ENCODE peak calls at places on chromosome 7, in six cellular contexts. T is thyroid gland, Z is fibroblast of villous mesenchyme, H is psoas muscle, M is HL-60, U is MM.1S. G is an unnamed sample.

GRCh38 chr7:158116235-158116634 is 471.4 kb downstream of the PTPRN2 start:
- DNase-seq in T (no peak), Z (no peak), H (no peak), M (no peak), U (no peak), G (no peak)

GRCh38 chr7:21923663-21924062 is 22.0 kb downstream of the CDCA7L start:
- DNase-seq in T (peak), Z (no peak), H (no peak), M (no peak), U (no peak), G (no peak)

GRCh38 chr7:96388620-96389383 is 66.9 kb upstream of the SLC25A13 start:
- DNase-seq in T (no peak), Z (peak), H (no peak), M (no peak), U (no peak), G (no peak)

GRCh38 chr7:47036909-47037308 is 545.0 kb downstream of the TNS3 start:
- DNase-seq in T (no peak), Z (no peak), H (no peak), M (no peak), U (no peak), G (no peak)

GRCh38 chr7:114047889-114048288 is 129.1 kb upstream of the PPP1R3A start:
- DNase-seq in T (no peak), Z (peak), H (no peak), M (no peak), U (no peak), G (no peak)

GRCh38 chr7:27641576-27642230 is 21.0 kb downstream of the HIBADH start:
- DNase-seq in T (no peak), Z (peak), H (no peak), M (no peak), U (no peak), G (no peak)

GRCh38 chr7:116582164-116582732 is 57.4 kb downstream of the CAV1 start:
- DNase-seq in T (no peak), Z (peak), H (no peak), M (no peak), U (no peak), G (no peak)

GRCh38 chr7:38679419-38679818 is 48.2 kb upstream of the AMPH start:
- DNase-seq in T (no peak), Z (no peak), H (no peak), M (no peak), U (no peak), G (no peak)

GRCh38 chr7:79548616-79549206 is 95.2 kb upstream of the MAGI2 start:
- DNase-seq in T (no peak), Z (peak), H (no peak), M (peak), U (no peak), G (no peak)

GRCh38 chr7:106848851-106849442 is 16.1 kb upstream of the PIK3CG start:
- DNase-seq in T (no peak), Z (peak), H (no peak), M (no peak), U (no peak), G (no peak)

GRCh38 chr7:44772867-44773266 is 23.6 kb upstream of the PPIA start:
- DNase-seq in T (no peak), Z (no peak), H (no peak), M (no peak), U (no peak), G (no peak)

GRCh38 chr7:153835104-153835503 is 217.1 kb upstream of the DPP6 start:
- DNase-seq in T (no peak), Z (peak), H (no peak), M (no peak), U (peak), G (peak)

GRCh38 chr7:76261329-76261728 is 41.1 kb upstream of the HSPB1 start:
- DNase-seq in T (no peak), Z (no peak), H (no peak), M (no peak), U (no peak), G (no peak)

GRCh38 chr7:137953692-137954470 is 48.0 kb downstream of the CREB3L2 start:
- DNase-seq in T (no peak), Z (peak), H (no peak), M (no peak), U (no peak), G (no peak)

GRCh38 chr7:87414400-87415188 is 60.9 kb downstream of the ABCB4 start:
- DNase-seq in T (no peak), Z (peak), H (no peak), M (no peak), U (no peak), G (no peak)

GRCh38 chr7:55887786-55888185 is 530 bp downstream of the ZNF713 start:
- DNase-seq in T (peak), Z (no peak), H (no peak), M (no peak), U (no peak), G (no peak)

GRCh38 chr7:152556013-152556412 is 119.9 kb downstream of the XRCC2 start:
- DNase-seq in T (no peak), Z (no peak), H (no peak), M (no peak), U (no peak), G (no peak)

GRCh38 chr7:146000882-146001281 is 115.7 kb upstream of the CNTNAP2 start:
- DNase-seq in T (no peak), Z (no peak), H (no peak), M (no peak), U (no peak), G (no peak)

GRCh38 chr7:159008055-159008405 is 136.6 kb downstream of the VIPR2 start:
- DNase-seq in T (no peak), Z (no peak), H (no peak), M (no peak), U (no peak), G (no peak)

GRCh38 chr7:74026406-74027123 is 1.4 kb upstream of the ELN start:
- DNase-seq in T (peak), Z (peak), H (peak), M (peak), U (peak), G (peak)

GRCh38 chr7:96303105-96303685 is 18.7 kb downstream of the SLC25A13 start:
- DNase-seq in T (no peak), Z (peak), H (no peak), M (no peak), U (no peak), G (no peak)

GRCh38 chr7:191105-192034 is 1.0 kb upstream of the FAM20C start:
- DNase-seq in T (peak), Z (peak), H (peak), M (peak), U (no peak), G (peak)

GRCh38 chr7:148856035-148856881 is 27.8 kb downstream of the EZH2 start:
- DNase-seq in T (peak), Z (peak), H (no peak), M (no peak), U (peak), G (peak)

GRCh38 chr7:70736715-70737460 is 395.1 kb upstream of the GALNT17 start:
- DNase-seq in T (no peak), Z (peak), H (no peak), M (no peak), U (no peak), G (no peak)

GRCh38 chr7:92281031-92281430 is 35.3 kb downstream of the ANKIB1 start:
- DNase-seq in T (no peak), Z (no peak), H (no peak), M (no peak), U (no peak), G (no peak)

GRCh38 chr7:74405899-74406512 is 47.7 kb upstream of the GTF2IRD1 start:
- DNase-seq in T (no peak), Z (no peak), H (no peak), M (peak), U (no peak), G (no peak)

GRCh38 chr7:126157391-126157790 is 1095.3 kb downstream of the GRM8 start:
- DNase-seq in T (no peak), Z (no peak), H (no peak), M (no peak), U (no peak), G (no peak)

GRCh38 chr7:124720195-124720594 is 45.4 kb downstream of the GPR37 start:
- DNase-seq in T (no peak), Z (peak), H (no peak), M (no peak), U (no peak), G (no peak)

GRCh38 chr7:122675011-122675410 is 23.9 kb downstream of the RNF133 start:
- DNase-seq in T (no peak), Z (no peak), H (no peak), M (no peak), U (no peak), G (no peak)

GRCh38 chr7:74657692-74658170 is at the start of gene GTF2I:
- DNase-seq in T (no peak), Z (no peak), H (no peak), M (peak), U (no peak), G (no peak)

GRCh38 chr7:9945131-9945530 is 1028.5 kb upstream of the PHF14 start:
- DNase-seq in T (no peak), Z (no peak), H (no peak), M (no peak), U (no peak), G (no peak)

GRCh38 chr7:138097064-138097741 is 20.9 kb downstream of the AKR1D1 start:
- DNase-seq in T (peak), Z (peak), H (no peak), M (no peak), U (peak), G (peak)

GRCh38 chr7:136677456-136678365 is 190.7 kb upstream of the CHRM2 start:
- DNase-seq in T (no peak), Z (peak), H (no peak), M (no peak), U (peak), G (peak)
- H3K4me3 ChIP-seq in T (no peak), Z (no peak), H (no peak), M (no peak), U (no peak), G (no peak)

GRCh38 chr7:25069900-25070443 is 55.1 kb downstream of the CYCS start:
- DNase-seq in T (peak), Z (peak), H (peak), M (peak), U (peak), G (peak)
- H3K4me3 ChIP-seq in T (no peak), Z (peak), H (peak), M (no peak), U (no peak), G (no peak)

DNA sequence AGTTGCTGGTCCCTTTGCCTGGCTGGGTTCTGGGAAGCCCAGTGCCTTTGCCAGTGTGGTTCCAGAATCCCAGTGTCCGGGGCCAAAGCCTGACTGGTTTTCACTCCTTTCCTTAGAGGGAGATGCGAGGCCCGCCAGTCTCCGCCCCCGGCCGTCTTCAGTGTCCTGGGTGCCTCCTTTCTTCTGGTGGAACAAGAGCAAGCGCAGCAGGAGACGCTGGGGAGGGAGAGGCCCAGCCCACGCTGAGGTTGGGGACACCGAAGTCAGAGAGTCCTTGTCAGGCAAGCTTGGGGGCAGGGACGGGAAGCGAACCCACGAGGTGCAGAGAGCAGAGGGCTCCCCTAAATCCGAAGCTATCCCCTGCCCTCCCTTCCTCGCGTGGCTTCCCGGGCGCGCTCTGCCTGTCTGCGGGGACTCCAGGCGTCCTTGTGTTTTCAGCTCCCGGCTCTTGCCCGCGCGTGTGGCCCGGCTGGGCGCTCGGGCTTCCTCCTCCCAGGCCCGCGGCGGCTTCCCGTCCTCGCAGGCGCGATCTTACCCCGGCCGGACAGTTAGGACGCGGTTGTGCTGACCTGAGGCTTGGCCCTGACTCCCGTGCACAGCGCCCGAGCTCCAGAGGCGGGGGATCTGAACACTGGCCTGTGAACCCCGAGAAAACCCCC is 60.6 kb upstream of the UBE3C start:
- DNase-seq in T (no peak), Z (no peak), H (no peak), M (no peak), U (no peak), G (no peak)
- H3K4me3 ChIP-seq in T (no peak), Z (peak), H (peak), M (no peak), U (no peak), G (no peak)

GRCh38 chr7:100696123-100696521 is 2.1 kb upstream of the GIGYF1 start:
- DNase-seq in T (no peak), Z (no peak), H (no peak), M (no peak), U (no peak), G (no peak)
- H3K4me3 ChIP-seq in T (no peak), Z (no peak), H (no peak), M (no peak), U (no peak), G (no peak)

GRCh38 chr7:20304366-20304765 is 26.3 kb upstream of the ITGB8 start:
- DNase-seq in T (no peak), Z (no peak), H (no peak), M (no peak), U (no peak), G (no peak)
- H3K4me3 ChIP-seq in T (no peak), Z (no peak), H (no peak), M (no peak), U (no peak), G (no peak)

DNA sequence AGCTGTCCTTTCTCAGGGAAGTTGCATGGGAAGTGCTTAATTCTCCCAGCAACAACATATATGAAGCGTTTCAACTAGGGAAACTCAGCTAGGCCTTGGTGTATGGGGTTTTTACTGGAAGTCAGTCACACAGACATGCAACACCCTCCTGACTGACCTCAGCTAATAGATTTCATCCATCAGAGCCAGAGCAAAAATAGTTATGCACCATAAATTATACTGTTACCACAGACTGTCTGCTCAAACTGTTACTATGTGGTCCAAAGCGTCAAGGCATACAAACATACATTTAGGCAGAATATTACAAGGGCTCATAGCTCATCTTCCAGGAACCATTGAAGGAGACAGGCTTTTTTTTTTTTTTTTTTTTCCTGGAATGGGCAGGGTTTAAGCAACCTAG is 417.9 kb downstream of the ANKRD7 start:
- DNase-seq in T (no peak), Z (no peak), H (no peak), M (no peak), U (no peak), G (no peak)
- H3K4me3 ChIP-seq in T (no peak), Z (no peak), H (no peak), M (no peak), U (no peak), G (no peak)

GRCh38 chr7:150736864-150737263 is 354 bp upstream of the GIMAP5 start:
- DNase-seq in T (no peak), Z (no peak), H (no peak), M (no peak), U (no peak), G (no peak)

GRCh38 chr7:150737265-150738055 is at the start of gene GIMAP5:
- DNase-seq in T (peak), Z (no peak), H (peak), M (no peak), U (no peak), G (no peak)

GRCh38 chr7:150740053-150740452 is 2.8 kb downstream of the GIMAP5 start:
- DNase-seq in T (no peak), Z (no peak), H (no peak), M (peak), U (no peak), G (no peak)

GRCh38 chr7:150739045-150739432 is 1.8 kb downstream of the GIMAP5 start:
- DNase-seq in T (no peak), Z (no peak), H (no peak), M (no peak), U (no peak), G (no peak)

GRCh38 chr7:150738092-150739044 is 1.1 kb downstream of the GIMAP5 start:
- DNase-seq in T (no peak), Z (no peak), H (no peak), M (no peak), U (no peak), G (peak)
- H3K4me3 ChIP-seq in T (peak), Z (no peak), H (peak), M (peak), U (no peak), G (peak)

GRCh38 chr7:2979951-2980350 is 63.7 kb downstream of the CARD11 start:
- DNase-seq in T (no peak), Z (no peak), H (no peak), M (no peak), U (no peak), G (no peak)
- H3K4me3 ChIP-seq in T (no peak), Z (no peak), H (no peak), M (no peak), U (no peak), G (no peak)

GRCh38 chr7:19107392-19108147 is 9.9 kb downstream of the TWIST1 start:
- DNase-seq in T (no peak), Z (peak), H (no peak), M (no peak), U (peak), G (no peak)

GRCh38 chr7:19105546-19105945 is 11.9 kb downstream of the TWIST1 start:
- DNase-seq in T (no peak), Z (no peak), H (no peak), M (no peak), U (no peak), G (no peak)

GRCh38 chr7:19108985-19109946 is 8.2 kb downstream of the TWIST1 start:
- DNase-seq in T (no peak), Z (no peak), H (no peak), M (no peak), U (no peak), G (no peak)

GRCh38 chr7:19107142-19107391 is 10.4 kb downstream of the TWIST1 start:
- DNase-seq in T (no peak), Z (no peak), H (no peak), M (no peak), U (peak), G (no peak)

GRCh38 chr7:19106308-19107141 is 10.9 kb downstream of the TWIST1 start:
- DNase-seq in T (no peak), Z (peak), H (no peak), M (no peak), U (no peak), G (no peak)
- H3K4me3 ChIP-seq in T (no peak), Z (peak), H (peak), M (no peak), U (peak), G (no peak)